ENCODE peak calls at places on chromosomes 4 and X, in four cellular contexts. Z is K562, Q is GM12878, P is HepG2. T is an unnamed sample.

GRCh38 chr4:5894266-5894665 is 1.4 kb upstream of the CRMP1 start:
- DNase-seq in Z (no peak), Q (no peak), P (no peak), T (no peak)

GRCh38 chr4:8347660-8348059 is 78.1 kb downstream of the HTRA3 start:
- DNase-seq in Z (no peak), Q (no peak), P (no peak), T (no peak)

GRCh38 chr4:680091-680490 is 5.7 kb downstream of the MYL5 start:
- DNase-seq in Z (no peak), Q (no peak), P (no peak), T (no peak)

GRCh38 chr4:142549726-142550463 is 296.2 kb downstream of the INPP4B start:
- DNase-seq in Z (no peak), Q (no peak), P (no peak), T (no peak)

GRCh38 chr4:41933997-41934812 is 1.0 kb upstream of the TMEM33 start:
- DNase-seq in Z (no peak), Q (no peak), P (peak; percentile 96), T (no peak)

GRCh38 chrX:140725500-140725899 is 15.9 kb downstream of the LINC00632 start:
- DNase-seq in Z (no peak), Q (no peak), P (no peak), T (no peak)

GRCh38 chr4:140103676-140104075 is 50.3 kb downstream of the MAML3 start:
- DNase-seq in Z (no peak), Q (peak; percentile 69), P (no peak), T (no peak)

GRCh38 chrX:46251755-46252154 is 293.5 kb downstream of the ZNF674 start:
- DNase-seq in Z (no peak), Q (no peak), P (peak; percentile 74), T (no peak)

GRCh38 chr4:23929248-23929647 is 39.4 kb upstream of the PPARGC1A start:
- DNase-seq in Z (no peak), Q (no peak), P (no peak), T (no peak)

GRCh38 chr4:105715692-105716278 is 7.2 kb downstream of the GSTCD start:
- DNase-seq in Z (no peak), Q (no peak), P (peak; percentile 28), T (peak; percentile 23)

GRCh38 chr4:1500231-1500965 is 94.2 kb upstream of the NKX1-1 start:
- DNase-seq in Z (no peak), Q (no peak), P (no peak), T (no peak)

GRCh38 chrX:56783450-56783831 is 54.4 kb downstream of the NBDY start:
- DNase-seq in Z (no peak), Q (peak; percentile 91), P (no peak), T (no peak)

GRCh38 chr4:75344915-75345314 is 169.3 kb downstream of the RCHY1 start:
- DNase-seq in Z (no peak), Q (no peak), P (no peak), T (no peak)

GRCh38 chrX:8913665-8914409 is 112.7 kb upstream of the FAM9A start:
- DNase-seq in Z (no peak), Q (no peak), P (no peak), T (no peak)

GRCh38 chr4:95102391-95102790 is 344.6 kb downstream of the BMPR1B start:
- DNase-seq in Z (no peak), Q (no peak), P (no peak), T (no peak)

GRCh38 chr4:112853662-112854256 is 195.7 kb upstream of the ANK2 start:
- DNase-seq in Z (no peak), Q (no peak), P (no peak), T (no peak)

GRCh38 chr4:41257257-41257900 is 651 bp downstream of the UCHL1 start:
- DNase-seq in Z (no peak), Q (no peak), P (no peak), T (peak; percentile 30)

GRCh38 chr4:144355809-144356757 is 215.6 kb upstream of the GYPA start:
- DNase-seq in Z (no peak), Q (peak; percentile 51), P (peak; percentile 3), T (peak; percentile 70)

GRCh38 chrX:51035746-51036145 is 125.2 kb downstream of the BMP15 start:
- DNase-seq in Z (no peak), Q (no peak), P (no peak), T (no peak)

GRCh38 chr4:16757080-16757521 is 141.3 kb downstream of the LDB2 start:
- DNase-seq in Z (no peak), Q (no peak), P (no peak), T (no peak)

GRCh38 chr4:124499266-124499665 is 213.3 kb downstream of the ANKRD50 start:
- DNase-seq in Z (no peak), Q (no peak), P (no peak), T (no peak)

GRCh38 chr4:120096508-120097297 is 30.1 kb upstream of the MAD2L1 start:
- DNase-seq in Z (no peak), Q (no peak), P (no peak), T (no peak)

GRCh38 chr4:110032603-110033002 is 119.9 kb downstream of the EGF start:
- DNase-seq in Z (no peak), Q (no peak), P (no peak), T (no peak)

GRCh38 chr4:122224348-122224747 is 72.2 kb downstream of the BLTP1 start:
- DNase-seq in Z (peak; percentile 9), Q (no peak), P (no peak), T (peak; percentile 37)

GRCh38 chr4:158805628-158806471 is 37.0 kb downstream of the FNIP2 start:
- DNase-seq in Z (no peak), Q (no peak), P (no peak), T (no peak)

GRCh38 chrX:44344194-44344593 is 722 bp upstream of the EFHC2 start:
- DNase-seq in Z (peak; percentile 59), Q (no peak), P (no peak), T (no peak)

GRCh38 chr4:123244233-123244632 is 152.4 kb upstream of the SPRY1 start:
- DNase-seq in Z (no peak), Q (no peak), P (no peak), T (peak; percentile 8)

GRCh38 chrX:136768469-136769084 is 12.2 kb downstream of the ARHGEF6 start:
- DNase-seq in Z (peak; percentile 54), Q (no peak), P (no peak), T (peak; percentile 58)

GRCh38 chrX:17689971-17690409 is 47.3 kb upstream of the SCML1 start:
- DNase-seq in Z (peak; percentile 33), Q (peak; percentile 7), P (peak; percentile 35), T (peak; percentile 59)

GRCh38 chr4:6779667-6780565 is 2.6 kb upstream of the KIAA0232 start:
- DNase-seq in Z (no peak), Q (no peak), P (peak; percentile 62), T (no peak)

GRCh38 chrX:29662759-29663503 is 552.4 kb upstream of the MAGEB2 start:
- DNase-seq in Z (no peak), Q (peak; percentile 7), P (peak; percentile 1), T (no peak)

GRCh38 chr4:8319731-8320385 is 50.3 kb downstream of the HTRA3 start:
- DNase-seq in Z (no peak), Q (no peak), P (no peak), T (no peak)

GRCh38 chr4:150207871-150208270 is 129.6 kb downstream of the DCLK2 start:
- DNase-seq in Z (no peak), Q (no peak), P (no peak), T (no peak)

GRCh38 chr4:88054909-88055308 is 47.5 kb downstream of the PKD2 start:
- DNase-seq in Z (peak; percentile 10), Q (no peak), P (peak; percentile 70), T (peak; percentile 46)

GRCh38 chrX:46382595-46382994 is 162.6 kb downstream of the ZNF674 start:
- DNase-seq in Z (no peak), Q (no peak), P (no peak), T (no peak)

GRCh38 chr4:41882622-41883347 is 52.4 kb upstream of the TMEM33 start:
- DNase-seq in Z (peak; percentile 77), Q (no peak), P (no peak), T (peak; percentile 72)

GRCh38 chr4:27702710-27703431 is 842.2 kb downstream of the STIM2 start:
- DNase-seq in Z (no peak), Q (no peak), P (peak; percentile 6), T (no peak)

GRCh38 chr4:40307627-40308497 is 27.3 kb upstream of the CHRNA9 start:
- DNase-seq in Z (peak; percentile 30), Q (peak; percentile 84), P (no peak), T (no peak)

GRCh38 chrX:153494541-153495361 is at the start of gene BGN:
- DNase-seq in Z (peak; percentile 41), Q (no peak), P (peak; percentile 26), T (peak; percentile 36)

GRCh38 chrX:73215263-73215662 is 612 bp upstream of the NAP1L2 start:
- DNase-seq in Z (no peak), Q (no peak), P (no peak), T (no peak)

GRCh38 chr4:32268949-32269348 is 1548.8 kb downstream of the PCDH7 start:
- DNase-seq in Z (no peak), Q (no peak), P (no peak), T (no peak)
- TF ChIP-seq FOXM1 in Z (no peak), Q (no peak), P (no peak), T (no peak)

DNA sequence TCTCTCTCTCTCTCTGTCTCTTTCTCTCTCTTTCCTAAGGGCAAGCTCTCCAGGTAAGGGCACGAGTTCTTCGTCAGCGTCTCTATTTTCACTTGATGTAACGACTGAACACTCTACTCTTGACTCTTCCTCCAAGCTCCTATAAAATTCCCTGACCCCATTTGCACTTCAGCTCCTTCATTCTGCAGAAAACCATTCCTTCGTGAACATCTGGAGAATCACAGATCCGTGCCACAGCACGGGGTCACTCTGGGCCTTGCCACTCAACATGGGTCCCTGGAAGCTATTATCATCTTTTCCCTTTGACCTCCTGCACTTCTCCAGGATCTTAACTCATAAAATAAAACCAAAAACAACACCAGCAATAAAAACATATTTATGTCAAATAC is 112.0 kb upstream of the LNX1 start:
- DNase-seq in Z (no peak), Q (no peak), P (no peak), T (no peak)
- TF ChIP-seq TARDBP in Z (no peak), Q (no peak), P (no peak), T (no peak)

DNA sequence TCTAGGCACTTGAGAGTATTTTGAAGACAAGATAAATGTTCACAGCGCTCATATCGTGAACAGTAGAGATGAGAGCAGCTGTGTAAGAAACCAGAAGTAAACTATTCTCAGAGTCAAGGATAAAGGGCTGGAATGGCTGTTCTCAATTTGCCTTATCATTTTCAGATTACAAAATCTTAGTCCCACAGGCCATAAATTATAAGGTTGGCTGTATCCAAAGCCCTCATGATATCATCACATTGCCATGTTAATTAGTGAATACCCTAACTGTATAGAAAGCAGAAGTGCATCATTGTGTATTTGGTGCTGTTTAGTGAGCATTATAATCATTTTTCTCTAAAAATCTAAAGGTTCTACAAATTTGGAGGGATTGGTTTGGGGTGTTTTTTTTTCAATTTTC is 168.9 kb upstream of the EDNRA start:
- DNase-seq in Z (no peak), Q (no peak), P (no peak), T (no peak)
- TF ChIP-seq FOXM1 in Z (no peak), Q (no peak), P (no peak), T (no peak)

GRCh38 chr4:53776141-53776540 is 184.9 kb upstream of the LNX1 start:
- DNase-seq in Z (no peak), Q (no peak), P (no peak), T (no peak)
- TF ChIP-seq TARDBP in Z (no peak), Q (no peak), P (no peak), T (no peak)